ENCODE peak calls at places on chromosome 5, in ten cellular contexts. One of them, this sample, is unnamed.

GRCh38 chr5:76365558-76365957 is 37.5 kb upstream of the IQGAP2 start:
- DNase-seq in psoas muscle: no peak
- DNase-seq in naive B cell: no peak
- DNase-seq in endothelial cell: no peak
- DNase-seq in substantia nigra: no peak
- DNase-seq in progenitor cell of endocrine pancreas: no peak
- DNase-seq in A172: no peak
- DNase-seq in neural progenitor cell: no peak
- DNase-seq in NCI-H774: no peak
- DNase-seq in aorta: no peak
- DNase-seq in this sample: no peak

GRCh38 chr5:132883261-132883834 is 9.9 kb downstream of the LEAP2 start:
- DNase-seq in naive B cell: peak; percentile 35
- DNase-seq in NCI-H774: peak; percentile 20
- DNase-seq in endothelial cell: peak; percentile 50
- DNase-seq in aorta: peak; percentile 51
- DNase-seq in psoas muscle: no peak
- DNase-seq in progenitor cell of endocrine pancreas: no peak
- DNase-seq in A172: peak; percentile 72
- DNase-seq in neural progenitor cell: peak; percentile 70
- DNase-seq in substantia nigra: no peak
- DNase-seq in this sample: peak; percentile 91

GRCh38 chr5:38208782-38209378 is 49.5 kb upstream of the EGFLAM start:
- DNase-seq in A172: peak; percentile 45
- DNase-seq in naive B cell: no peak
- DNase-seq in aorta: no peak
- DNase-seq in progenitor cell of endocrine pancreas: no peak
- DNase-seq in neural progenitor cell: peak; percentile 68
- DNase-seq in endothelial cell: peak; percentile 35
- DNase-seq in substantia nigra: no peak
- DNase-seq in psoas muscle: no peak
- DNase-seq in NCI-H774: peak; percentile 27
- DNase-seq in this sample: peak; percentile 61

GRCh38 chr5:136058031-136058971 is 29.5 kb downstream of the TGFBI start:
- DNase-seq in naive B cell: no peak
- DNase-seq in neural progenitor cell: peak; percentile 36
- DNase-seq in substantia nigra: no peak
- DNase-seq in psoas muscle: peak; percentile 79
- DNase-seq in progenitor cell of endocrine pancreas: no peak
- DNase-seq in endothelial cell: peak; percentile 35
- DNase-seq in A172: peak; percentile 97
- DNase-seq in aorta: peak; percentile 87
- DNase-seq in NCI-H774: no peak
- DNase-seq in this sample: no peak

GRCh38 chr5:58015175-58015574 is 444.7 kb downstream of the PLK2 start:
- DNase-seq in A172: no peak
- DNase-seq in progenitor cell of endocrine pancreas: no peak
- DNase-seq in psoas muscle: no peak
- DNase-seq in substantia nigra: no peak
- DNase-seq in NCI-H774: no peak
- DNase-seq in endothelial cell: no peak
- DNase-seq in neural progenitor cell: no peak
- DNase-seq in naive B cell: no peak
- DNase-seq in aorta: no peak
- DNase-seq in this sample: peak; percentile 0

GRCh38 chr5:134177197-134178171 is 734 bp upstream of the SKP1 start:
- DNase-seq in psoas muscle: peak; percentile 86
- DNase-seq in naive B cell: no peak
- DNase-seq in NCI-H774: peak; percentile 59
- DNase-seq in A172: peak; percentile 70
- DNase-seq in neural progenitor cell: peak; percentile 88
- DNase-seq in endothelial cell: peak; percentile 11
- DNase-seq in substantia nigra: peak; percentile 73
- DNase-seq in aorta: no peak
- DNase-seq in progenitor cell of endocrine pancreas: no peak
- DNase-seq in this sample: peak; percentile 65

GRCh38 chr5:170907758-170908157 is 45.9 kb downstream of the RANBP17 start:
- DNase-seq in progenitor cell of endocrine pancreas: no peak
- DNase-seq in endothelial cell: no peak
- DNase-seq in substantia nigra: no peak
- DNase-seq in naive B cell: no peak
- DNase-seq in A172: peak; percentile 2
- DNase-seq in aorta: no peak
- DNase-seq in neural progenitor cell: no peak
- DNase-seq in psoas muscle: no peak
- DNase-seq in NCI-H774: no peak
- DNase-seq in this sample: no peak

GRCh38 chr5:77847814-77848290 is 71.7 kb upstream of the TBCA start:
- DNase-seq in psoas muscle: no peak
- DNase-seq in A172: no peak
- DNase-seq in substantia nigra: no peak
- DNase-seq in neural progenitor cell: peak; percentile 96
- DNase-seq in endothelial cell: no peak
- DNase-seq in naive B cell: no peak
- DNase-seq in progenitor cell of endocrine pancreas: no peak
- DNase-seq in NCI-H774: no peak
- DNase-seq in aorta: no peak
- DNase-seq in this sample: peak; percentile 72

GRCh38 chr5:35342664-35343063 is 112.4 kb upstream of the PRLR start:
- DNase-seq in aorta: no peak
- DNase-seq in endothelial cell: no peak
- DNase-seq in NCI-H774: no peak
- DNase-seq in progenitor cell of endocrine pancreas: no peak
- DNase-seq in A172: no peak
- DNase-seq in neural progenitor cell: no peak
- DNase-seq in substantia nigra: no peak
- DNase-seq in naive B cell: no peak
- DNase-seq in psoas muscle: no peak
- DNase-seq in this sample: no peak

GRCh38 chr5:10235350-10235749 is 14.3 kb downstream of the ATPSCKMT start:
- DNase-seq in neural progenitor cell: no peak
- DNase-seq in psoas muscle: no peak
- DNase-seq in naive B cell: no peak
- DNase-seq in aorta: no peak
- DNase-seq in substantia nigra: no peak
- DNase-seq in NCI-H774: no peak
- DNase-seq in endothelial cell: no peak
- DNase-seq in progenitor cell of endocrine pancreas: no peak
- DNase-seq in A172: peak; percentile 87
- DNase-seq in this sample: no peak

GRCh38 chr5:167845952-167846351 is 445.5 kb upstream of the WWC1 start:
- DNase-seq in progenitor cell of endocrine pancreas: no peak
- DNase-seq in psoas muscle: no peak
- DNase-seq in substantia nigra: no peak
- DNase-seq in naive B cell: no peak
- DNase-seq in A172: no peak
- DNase-seq in aorta: no peak
- DNase-seq in endothelial cell: no peak
- DNase-seq in NCI-H774: no peak
- DNase-seq in neural progenitor cell: no peak
- DNase-seq in this sample: no peak

GRCh38 chr5:180718810-180719453 is 20.9 kb downstream of the OR2Y1 start:
- DNase-seq in endothelial cell: peak; percentile 52
- DNase-seq in psoas muscle: no peak
- DNase-seq in substantia nigra: no peak
- DNase-seq in aorta: no peak
- DNase-seq in A172: peak; percentile 46
- DNase-seq in progenitor cell of endocrine pancreas: peak; percentile 12
- DNase-seq in neural progenitor cell: peak; percentile 65
- DNase-seq in naive B cell: no peak
- DNase-seq in NCI-H774: peak; percentile 2
- DNase-seq in this sample: peak; percentile 32

GRCh38 chr5:142506756-142507155 is 179.1 kb downstream of the FGF1 start:
- DNase-seq in neural progenitor cell: no peak
- DNase-seq in progenitor cell of endocrine pancreas: no peak
- DNase-seq in psoas muscle: no peak
- DNase-seq in NCI-H774: no peak
- DNase-seq in endothelial cell: no peak
- DNase-seq in aorta: no peak
- DNase-seq in A172: no peak
- DNase-seq in substantia nigra: no peak
- DNase-seq in naive B cell: no peak
- DNase-seq in this sample: no peak

GRCh38 chr5:58672521-58672920 is 89.6 kb downstream of the RAB3C start:
- DNase-seq in progenitor cell of endocrine pancreas: no peak
- DNase-seq in naive B cell: no peak
- DNase-seq in endothelial cell: no peak
- DNase-seq in NCI-H774: no peak
- DNase-seq in psoas muscle: no peak
- DNase-seq in substantia nigra: no peak
- DNase-seq in A172: no peak
- DNase-seq in neural progenitor cell: no peak
- DNase-seq in aorta: no peak
- DNase-seq in this sample: no peak

GRCh38 chr5:122607818-122608217 is 167.1 kb upstream of the SNX2 start:
- DNase-seq in aorta: no peak
- DNase-seq in NCI-H774: no peak
- DNase-seq in psoas muscle: no peak
- DNase-seq in endothelial cell: no peak
- DNase-seq in A172: no peak
- DNase-seq in neural progenitor cell: no peak
- DNase-seq in naive B cell: no peak
- DNase-seq in substantia nigra: no peak
- DNase-seq in progenitor cell of endocrine pancreas: no peak
- DNase-seq in this sample: no peak

GRCh38 chr5:175778951-175779475 is 92.4 kb upstream of the CPLX2 start:
- DNase-seq in aorta: no peak
- DNase-seq in NCI-H774: peak; percentile 75
- DNase-seq in substantia nigra: no peak
- DNase-seq in progenitor cell of endocrine pancreas: no peak
- DNase-seq in neural progenitor cell: no peak
- DNase-seq in A172: peak; percentile 54
- DNase-seq in psoas muscle: peak; percentile 36
- DNase-seq in endothelial cell: no peak
- DNase-seq in naive B cell: no peak
- DNase-seq in this sample: peak; percentile 24

GRCh38 chr5:95644351-95645042 is 2.1 kb upstream of the RFESD start:
- DNase-seq in NCI-H774: peak; percentile 37
- DNase-seq in psoas muscle: no peak
- DNase-seq in endothelial cell: peak; percentile 30
- DNase-seq in progenitor cell of endocrine pancreas: no peak
- DNase-seq in substantia nigra: peak; percentile 3
- DNase-seq in aorta: no peak
- DNase-seq in A172: peak; percentile 63
- DNase-seq in neural progenitor cell: peak; percentile 60
- DNase-seq in naive B cell: peak; percentile 46
- DNase-seq in this sample: peak; percentile 76

GRCh38 chr5:164741376-164741775 is 1236.0 kb downstream of the MAT2B start:
- DNase-seq in substantia nigra: no peak
- DNase-seq in NCI-H774: no peak
- DNase-seq in progenitor cell of endocrine pancreas: no peak
- DNase-seq in A172: no peak
- DNase-seq in psoas muscle: no peak
- DNase-seq in naive B cell: no peak
- DNase-seq in endothelial cell: no peak
- DNase-seq in aorta: no peak
- DNase-seq in neural progenitor cell: no peak
- DNase-seq in this sample: no peak

GRCh38 chr5:145856285-145856818 is 16.5 kb downstream of the GRXCR2 start:
- DNase-seq in NCI-H774: no peak
- DNase-seq in substantia nigra: no peak
- DNase-seq in progenitor cell of endocrine pancreas: peak; percentile 11
- DNase-seq in aorta: peak; percentile 68
- DNase-seq in neural progenitor cell: peak; percentile 73
- DNase-seq in psoas muscle: peak; percentile 64
- DNase-seq in naive B cell: no peak
- DNase-seq in A172: peak; percentile 22
- DNase-seq in endothelial cell: peak; percentile 67
- DNase-seq in this sample: peak; percentile 14

GRCh38 chr5:57566914-57567313 is 84.3 kb upstream of the ACTBL2 start:
- DNase-seq in neural progenitor cell: no peak
- DNase-seq in psoas muscle: no peak
- DNase-seq in substantia nigra: no peak
- DNase-seq in A172: no peak
- DNase-seq in naive B cell: no peak
- DNase-seq in NCI-H774: no peak
- DNase-seq in endothelial cell: no peak
- DNase-seq in progenitor cell of endocrine pancreas: no peak
- DNase-seq in aorta: no peak
- DNase-seq in this sample: no peak

GRCh38 chr5:135569755-135570452 is 8.9 kb downstream of the CXCL14 start:
- DNase-seq in naive B cell: no peak
- DNase-seq in progenitor cell of endocrine pancreas: peak; percentile 33
- DNase-seq in endothelial cell: peak; percentile 72
- DNase-seq in A172: peak; percentile 41
- DNase-seq in aorta: no peak
- DNase-seq in NCI-H774: no peak
- DNase-seq in neural progenitor cell: peak; percentile 78
- DNase-seq in substantia nigra: no peak
- DNase-seq in psoas muscle: peak; percentile 62
- DNase-seq in this sample: no peak

GRCh38 chr5:42591026-42591425 is 165.6 kb upstream of the CCDC152 start:
- DNase-seq in psoas muscle: peak; percentile 77
- DNase-seq in A172: no peak
- DNase-seq in naive B cell: no peak
- DNase-seq in aorta: peak; percentile 47
- DNase-seq in NCI-H774: no peak
- DNase-seq in endothelial cell: no peak
- DNase-seq in neural progenitor cell: no peak
- DNase-seq in progenitor cell of endocrine pancreas: no peak
- DNase-seq in substantia nigra: no peak
- DNase-seq in this sample: peak; percentile 9

GRCh38 chr5:39661026-39661779 is 236.4 kb upstream of the DAB2 start:
- DNase-seq in endothelial cell: no peak
- DNase-seq in substantia nigra: no peak
- DNase-seq in progenitor cell of endocrine pancreas: no peak
- DNase-seq in psoas muscle: no peak
- DNase-seq in NCI-H774: no peak
- DNase-seq in A172: peak; percentile 27
- DNase-seq in neural progenitor cell: no peak
- DNase-seq in aorta: no peak
- DNase-seq in naive B cell: no peak
- DNase-seq in this sample: no peak

GRCh38 chr5:181205735-181206401 is 872 bp upstream of the TRIM7 start:
- DNase-seq in psoas muscle: no peak
- DNase-seq in naive B cell: peak; percentile 15
- DNase-seq in neural progenitor cell: peak; percentile 66
- DNase-seq in aorta: no peak
- DNase-seq in A172: no peak
- DNase-seq in progenitor cell of endocrine pancreas: no peak
- DNase-seq in substantia nigra: no peak
- DNase-seq in endothelial cell: no peak
- DNase-seq in NCI-H774: no peak
- DNase-seq in this sample: no peak

GRCh38 chr5:166724284-166724683 is 1567.2 kb upstream of the WWC1 start:
- DNase-seq in naive B cell: no peak
- DNase-seq in progenitor cell of endocrine pancreas: no peak
- DNase-seq in aorta: no peak
- DNase-seq in substantia nigra: no peak
- DNase-seq in NCI-H774: peak; percentile 49
- DNase-seq in A172: peak; percentile 31
- DNase-seq in endothelial cell: no peak
- DNase-seq in neural progenitor cell: no peak
- DNase-seq in psoas muscle: no peak
- DNase-seq in this sample: no peak

GRCh38 chr5:170612256-170612656 is 108.4 kb downstream of the KCNIP1 start:
- DNase-seq in progenitor cell of endocrine pancreas: no peak
- DNase-seq in endothelial cell: no peak
- DNase-seq in psoas muscle: no peak
- DNase-seq in naive B cell: no peak
- DNase-seq in NCI-H774: no peak
- DNase-seq in neural progenitor cell: peak; percentile 84
- DNase-seq in aorta: no peak
- DNase-seq in substantia nigra: no peak
- DNase-seq in A172: no peak
- DNase-seq in this sample: no peak

GRCh38 chr5:96455789-96456188 is 22.7 kb upstream of the PCSK1 start:
- DNase-seq in A172: no peak
- DNase-seq in psoas muscle: no peak
- DNase-seq in NCI-H774: no peak
- DNase-seq in aorta: no peak
- DNase-seq in naive B cell: no peak
- DNase-seq in progenitor cell of endocrine pancreas: no peak
- DNase-seq in neural progenitor cell: no peak
- DNase-seq in endothelial cell: no peak
- DNase-seq in substantia nigra: no peak
- DNase-seq in this sample: no peak

GRCh38 chr5:165495829-165496380 is 1990.5 kb downstream of the MAT2B start:
- DNase-seq in A172: no peak
- DNase-seq in neural progenitor cell: no peak
- DNase-seq in endothelial cell: no peak
- DNase-seq in NCI-H774: no peak
- DNase-seq in substantia nigra: no peak
- DNase-seq in naive B cell: no peak
- DNase-seq in psoas muscle: no peak
- DNase-seq in progenitor cell of endocrine pancreas: no peak
- DNase-seq in aorta: no peak
- DNase-seq in this sample: no peak